ENCODE peak calls at places on chromosomes 6 and 20, in nine cellular contexts. Q is cardiac muscle cell; V is mammary epithelial cell; A is adipocyte; S is ascending aorta; C is hepatocyte; J is CD4-positive, CD25-positive, alpha-beta regulatory T cell; I is tibial nerve; F is CD8-positive, alpha-beta T cell. H is an unnamed sample.
A peak's percentile ranks its signal among the peaks of the same experiment; 100 is the strongest.

GRCh38 chr6:159788757-159789376 is 535 bp downstream of the TCP1 start:
- DNase-seq in Q (peak; percentile 52), V (peak; percentile 23), A (peak; percentile 71), S (peak; percentile 67), C (peak; percentile 68), J (peak; percentile 16), I (no peak), F (no peak), H (peak; percentile 28)

GRCh38 chr20:22921595-22922421 is 113.3 kb upstream of the SSTR4 start:
- DNase-seq in Q (peak; percentile 81), V (peak; percentile 63), A (peak; percentile 79), S (no peak), C (no peak), J (no peak), I (no peak), F (no peak), H (no peak)

GRCh38 chr6:140025171-140025570 is 650.7 kb upstream of the CITED2 start:
- DNase-seq in Q (no peak), V (no peak), A (no peak), S (no peak), C (no peak), J (no peak), I (no peak), F (no peak), H (no peak)

GRCh38 chr6:84926756-84927155 is 162.4 kb upstream of the TBX18 start:
- DNase-seq in Q (no peak), V (peak; percentile 48), A (no peak), S (no peak), C (no peak), J (no peak), I (no peak), F (no peak), H (no peak)

GRCh38 chr6:144467153-144467762 is 182.1 kb downstream of the UTRN start:
- DNase-seq in Q (no peak), V (peak; percentile 44), A (no peak), S (no peak), C (no peak), J (no peak), I (no peak), F (no peak), H (no peak)

GRCh38 chr6:116028233-116028632 is 32.5 kb downstream of the FRK start:
- DNase-seq in Q (no peak), V (no peak), A (no peak), S (no peak), C (no peak), J (no peak), I (no peak), F (no peak), H (no peak)

GRCh38 chr6:170087946-170088348 is 202.9 kb downstream of the DLL1 start:
- DNase-seq in Q (no peak), V (no peak), A (no peak), S (peak; percentile 67), C (no peak), J (peak; percentile 22), I (no peak), F (peak; percentile 78), H (peak; percentile 17)

GRCh38 chr20:23655551-23656211 is 17.9 kb upstream of the CST3 start:
- DNase-seq in Q (peak; percentile 33), V (no peak), A (peak; percentile 48), S (peak; percentile 77), C (no peak), J (no peak), I (no peak), F (no peak), H (no peak)

GRCh38 chr6:5497896-5498578 is 236.7 kb downstream of the FARS2 start:
- DNase-seq in Q (peak; percentile 43), V (no peak), A (peak; percentile 80), S (no peak), C (no peak), J (no peak), I (no peak), F (no peak), H (no peak)

GRCh38 chr6:124009372-124009765 is 205.7 kb downstream of the NKAIN2 start:
- DNase-seq in Q (no peak), V (no peak), A (no peak), S (no peak), C (no peak), J (no peak), I (no peak), F (no peak), H (no peak)

GRCh38 chr6:108091288-108091687 is 16.7 kb upstream of the OSTM1 start:
- DNase-seq in Q (no peak), V (no peak), A (no peak), S (no peak), C (no peak), J (no peak), I (no peak), F (no peak), H (no peak)

GRCh38 chr6:87308970-87309369 is 13.4 kb upstream of the SMIM8 start:
- DNase-seq in Q (no peak), V (peak; percentile 66), A (no peak), S (no peak), C (no peak), J (no peak), I (no peak), F (no peak), H (no peak)

GRCh38 chr20:444862-445426 is 17.4 kb downstream of the TBC1D20 start:
- DNase-seq in Q (no peak), V (no peak), A (peak; percentile 19), S (no peak), C (no peak), J (no peak), I (no peak), F (no peak), H (no peak)

GRCh38 chr20:50886184-50886790 is 45.0 kb downstream of the ADNP start:
- DNase-seq in Q (no peak), V (peak; percentile 15), A (no peak), S (no peak), C (no peak), J (no peak), I (no peak), F (no peak), H (no peak)

GRCh38 chr20:50885068-50885467 is 46.2 kb downstream of the ADNP start:
- DNase-seq in Q (no peak), V (no peak), A (no peak), S (no peak), C (no peak), J (no peak), I (no peak), F (no peak), H (no peak)

GRCh38 chr20:50879649-50880550 is 51.3 kb downstream of the ADNP start:
- DNase-seq in Q (no peak), V (no peak), A (no peak), S (no peak), C (no peak), J (no peak), I (no peak), F (no peak), H (no peak)

GRCh38 chr20:50885781-50886180 is 45.5 kb downstream of the ADNP start:
- DNase-seq in Q (no peak), V (no peak), A (no peak), S (no peak), C (no peak), J (no peak), I (no peak), F (no peak), H (no peak)

GRCh38 chr20:50883856-50884255 is 47.4 kb downstream of the ADNP start:
- DNase-seq in Q (no peak), V (no peak), A (no peak), S (no peak), C (no peak), J (no peak), I (no peak), F (no peak), H (no peak)
- H3K9me3 ChIP-seq in Q (no peaks in the 10 kb centered on the region), V (peaks cover 3% of the 10 kb centered on the region), A (no peaks in the 10 kb centered on the region), S (no peaks in the 10 kb centered on the region), C (no peaks in the 10 kb centered on the region), J (no peaks in the 10 kb centered on the region), I (no peaks in the 10 kb centered on the region), F (no peaks in the 10 kb centered on the region), H (no peaks in the 10 kb centered on the region)

DNA sequence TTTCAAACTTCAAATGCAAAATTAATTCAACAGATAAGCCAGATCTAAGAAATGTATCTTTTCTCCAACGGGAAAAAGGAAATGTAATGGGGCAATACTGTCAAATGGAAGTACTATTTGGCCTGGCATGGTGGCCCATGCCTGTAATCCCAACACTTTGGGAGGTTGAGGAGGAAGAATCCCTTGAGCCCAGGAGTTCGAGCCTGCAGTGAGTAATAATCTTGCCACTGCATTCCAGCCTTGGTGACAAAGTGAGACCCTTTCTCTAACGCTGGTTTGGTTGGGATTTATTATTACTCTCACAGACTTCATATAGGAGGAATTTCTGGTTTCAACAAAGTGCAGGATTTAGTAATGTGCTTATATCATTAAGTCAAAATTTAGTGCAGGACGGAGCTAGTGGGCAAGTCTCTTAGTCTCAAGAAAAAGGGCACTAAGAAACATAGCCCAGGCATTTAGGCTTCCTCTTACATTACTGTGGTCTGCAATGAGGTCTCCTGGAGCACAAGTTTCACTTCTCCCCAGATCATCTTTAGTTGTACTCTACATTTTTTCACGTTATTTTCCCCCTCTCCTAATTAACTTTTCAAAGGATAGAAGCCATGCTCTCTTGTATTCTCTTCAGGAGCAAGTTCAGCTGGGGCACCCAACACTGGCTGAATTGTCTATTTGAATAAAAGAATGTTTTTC is 23.1 kb downstream of the TRIM27 start:
- DNase-seq in Q (no peak), V (no peak), A (no peak), S (no peak), C (no peak), J (no peak), I (no peak), F (no peak), H (no peak)
- H3K36me3 ChIP-seq in Q (peaks cover 45% of the 10 kb centered on the region), V (peaks cover 41% of the 10 kb centered on the region), A (peaks cover 61% of the 10 kb centered on the region), S (peaks cover 47% of the 10 kb centered on the region), C (no peaks in the 10 kb centered on the region), J (peaks cover 40% of the 10 kb centered on the region), I (peaks cover 53% of the 10 kb centered on the region), F (peaks cover 21% of the 10 kb centered on the region), H (peaks cover 31% of the 10 kb centered on the region)

GRCh38 chr20:8808180-8808535 is 260.7 kb upstream of the PLCB4 start:
- DNase-seq in Q (no peak), V (no peak), A (no peak), S (no peak), C (no peak), J (no peak), I (no peak), F (no peak), H (no peak)

GRCh38 chr20:8807480-8808179 is 261.3 kb upstream of the PLCB4 start:
- DNase-seq in Q (no peak), V (no peak), A (no peak), S (no peak), C (no peak), J (no peak), I (no peak), F (no peak), H (no peak)

GRCh38 chr20:8809107-8809953 is 259.6 kb upstream of the PLCB4 start:
- DNase-seq in Q (no peak), V (no peak), A (no peak), S (no peak), C (no peak), J (no peak), I (no peak), F (no peak), H (no peak)

GRCh38 chr20:8811801-8812594 is 256.9 kb upstream of the PLCB4 start:
- DNase-seq in Q (no peak), V (no peak), A (no peak), S (no peak), C (no peak), J (no peak), I (no peak), F (no peak), H (no peak)

GRCh38 chr20:8812818-8813217 is 256.1 kb upstream of the PLCB4 start:
- DNase-seq in Q (no peak), V (no peak), A (no peak), S (no peak), C (no peak), J (no peak), I (no peak), F (no peak), H (no peak)
- H3K4me1 ChIP-seq in Q (peaks cover 32% of the 10 kb centered on the region), V (no peaks in the 10 kb centered on the region), A (peaks cover 4% of the 10 kb centered on the region), S (no peaks in the 10 kb centered on the region), C (no peaks in the 10 kb centered on the region), J (no peaks in the 10 kb centered on the region), I (no peaks in the 10 kb centered on the region), F (no peaks in the 10 kb centered on the region), H (no peaks in the 10 kb centered on the region)

GRCh38 chr6:45533394-45533793 is 155.7 kb upstream of the SUPT3H start:
- DNase-seq in Q (peak; percentile 43), V (no peak), A (peak; percentile 48), S (no peak), C (no peak), J (no peak), I (no peak), F (no peak), H (no peak)
- H3K9me3 ChIP-seq in Q (no peaks in the 10 kb centered on the region), V (no peaks in the 10 kb centered on the region), A (no peaks in the 10 kb centered on the region), S (no peaks in the 10 kb centered on the region), C (no peaks in the 10 kb centered on the region), J (no peaks in the 10 kb centered on the region), I (no peaks in the 10 kb centered on the region), F (no peaks in the 10 kb centered on the region), H (no peaks in the 10 kb centered on the region)

H was measured in effector memory CD4-positive, alpha-beta T cell.